ENCODE peak calls at places on chromosomes 1 and 21, in four cellular contexts. G is K562, C is A549, Y is HepG2. F is an unnamed sample.

GRCh38 chr1:218718216-218718615 is 373.1 kb downstream of the TGFB2 start:
- DNase-seq in G (no peak), C (no peak), Y (no peak), F (no peak)

GRCh38 chr1:71014110-71014509 is 33.5 kb downstream of the PTGER3 start:
- DNase-seq in G (no peak), C (no peak), Y (no peak), F (no peak)

GRCh38 chr1:147719029-147719703 is 41.2 kb downstream of the GJA5 start:
- DNase-seq in G (no peak), C (no peak), Y (peak), F (peak)

GRCh38 chr1:8417625-8418024 is 99.7 kb downstream of the SLC45A1 start:
- DNase-seq in G (no peak), C (no peak), Y (no peak), F (no peak)

GRCh38 chr1:18953656-18954259 is 2.7 kb downstream of the IFFO2 start:
- DNase-seq in G (no peak), C (no peak), Y (no peak), F (no peak)

GRCh38 chr1:187275985-187276580 is 447.3 kb downstream of the PLA2G4A start:
- DNase-seq in G (no peak), C (no peak), Y (no peak), F (no peak)

GRCh38 chr1:109919271-109919670 is 8.6 kb downstream of the CSF1 start:
- DNase-seq in G (no peak), C (no peak), Y (no peak), F (peak)

GRCh38 chr1:227994632-227995300 is 12.0 kb upstream of the WNT3A start:
- DNase-seq in G (no peak), C (no peak), Y (no peak), F (no peak)

GRCh38 chr1:220711086-220711809 is 21.1 kb downstream of the C1orf115 start:
- DNase-seq in G (no peak), C (no peak), Y (peak), F (peak)

GRCh38 chr1:196655494-196655893 is 3.7 kb downstream of the CFH start:
- DNase-seq in G (no peak), C (no peak), Y (no peak), F (no peak)

GRCh38 chr1:17540255-17541001 is 930 bp downstream of the ARHGEF10L start:
- DNase-seq in G (no peak), C (no peak), Y (no peak), F (no peak)

GRCh38 chr1:225816643-225817538 is 7.0 kb downstream of the EPHX1 start:
- DNase-seq in G (no peak), C (no peak), Y (no peak), F (no peak)

GRCh38 chr1:147892731-147893214 is 9.8 kb upstream of the GJA8 start:
- DNase-seq in G (peak), C (peak), Y (peak), F (peak)

DNA sequence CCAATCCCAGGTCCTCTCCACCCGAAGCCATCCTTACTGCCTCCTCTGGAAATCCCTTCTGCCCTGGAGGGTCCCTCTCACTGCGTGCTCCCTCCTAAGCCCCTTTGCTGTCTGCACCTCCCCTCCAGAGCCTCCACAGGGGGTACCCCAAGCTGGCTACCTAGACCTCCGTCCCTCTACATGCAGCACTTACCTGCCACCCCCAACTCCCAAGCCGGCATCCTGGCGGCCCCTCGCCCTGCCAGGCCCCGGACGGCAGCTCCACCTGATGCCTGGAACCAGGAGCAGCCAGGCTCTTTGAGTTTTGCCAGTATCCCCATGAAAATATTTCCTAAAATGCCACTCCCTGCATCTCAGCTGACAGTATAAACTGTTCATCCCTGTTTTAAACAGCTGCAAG is 4.1 kb downstream of the PRDM15 start:
- DNase-seq in G (no peak), C (no peak), Y (no peak), F (no peak)
- H3K4me3 ChIP-seq in G (no peak), C (no peak), Y (no peak), F (no peak)

GRCh38 chr1:40059292-40059959 is 18.9 kb downstream of the CAP1 start:
- DNase-seq in G (peak), C (no peak), Y (peak), F (peak)

GRCh38 chr1:40059960-40060337 is 19.4 kb downstream of the CAP1 start:
- DNase-seq in G (no peak), C (no peak), Y (no peak), F (peak)

GRCh38 chr1:40057310-40058030 is 16.9 kb downstream of the CAP1 start:
- DNase-seq in G (peak), C (no peak), Y (peak), F (no peak)

GRCh38 chr1:40058097-40058452 is 17.5 kb downstream of the CAP1 start:
- DNase-seq in G (peak), C (no peak), Y (no peak), F (no peak)

DNA sequence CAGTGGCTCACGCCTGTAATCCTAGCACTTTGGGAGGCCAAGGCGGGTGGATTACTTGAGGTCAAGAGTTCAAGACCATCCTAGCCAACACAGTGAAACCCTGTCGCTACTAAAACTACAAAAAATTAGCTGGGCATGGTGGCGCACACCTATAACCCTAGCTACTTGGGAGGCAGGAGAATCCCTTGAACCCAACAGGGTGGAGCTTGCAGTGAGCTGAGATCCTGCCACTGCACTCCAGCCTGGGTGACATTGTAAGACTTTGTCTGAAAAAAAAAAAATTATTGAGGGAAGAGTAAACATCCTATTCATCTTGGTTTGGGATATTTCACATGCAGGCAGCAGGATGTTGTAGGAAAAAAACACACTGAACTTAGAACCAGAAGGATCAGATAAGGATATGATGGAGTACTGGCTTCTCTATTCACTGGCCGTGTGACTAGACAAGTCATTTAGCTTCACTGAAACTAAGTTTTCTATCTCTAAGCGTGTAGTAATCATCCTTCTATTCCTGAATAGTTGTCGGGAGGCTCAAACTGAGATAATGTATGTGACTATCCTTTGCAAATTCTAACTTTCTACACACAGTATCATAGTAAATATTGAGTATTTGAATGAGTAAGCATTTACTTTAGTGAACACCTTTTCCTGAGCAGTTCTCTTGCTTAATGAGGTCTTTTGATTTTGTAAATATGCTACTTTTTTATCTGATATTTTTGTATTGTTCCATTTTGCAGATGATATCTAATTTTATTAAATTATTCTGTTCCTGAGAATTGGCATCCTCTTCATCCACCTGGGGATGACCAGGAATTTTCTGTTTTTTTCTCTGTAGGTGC is 18.1 kb downstream of the CAP1 start:
- DNase-seq in G (peak), C (no peak), Y (peak), F (no peak)
- TF ChIP-seq POLR2A in G (no peak), C (no peak), Y (no peak), F (no peak)

DNA sequence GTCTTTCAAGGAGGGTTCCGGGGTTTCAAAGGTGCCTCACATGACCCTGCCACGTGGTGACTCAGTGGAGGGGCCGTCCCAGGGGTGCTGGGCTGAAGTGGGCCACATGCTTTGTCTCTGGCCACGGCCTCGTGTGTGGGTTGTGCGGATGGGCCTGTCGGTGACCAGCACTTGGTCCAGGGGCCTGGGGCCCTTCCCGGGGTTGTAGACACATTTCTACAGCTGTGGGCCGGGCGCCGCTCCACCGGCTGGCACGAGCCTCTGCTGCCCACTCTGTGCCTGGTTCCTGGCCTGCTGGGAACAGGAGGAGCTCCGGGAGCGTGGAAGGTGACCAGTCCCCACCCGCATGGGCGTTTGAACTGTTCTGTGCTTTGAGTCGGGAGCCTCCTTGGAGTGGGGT is 75.4 kb upstream of the TTC34 start:
- DNase-seq in G (no peak), C (no peak), Y (no peak), F (no peak)
- TF ChIP-seq MYC in G (no peak), C (no peak), Y (no peak), F (no peak)

GRCh38 chr1:230423261-230423660 is 2.9 kb downstream of the PGBD5 start:
- DNase-seq in G (no peak), C (no peak), Y (no peak), F (no peak)

GRCh38 chr1:230424440-230425251 is 1.5 kb downstream of the PGBD5 start:
- DNase-seq in G (no peak), C (no peak), Y (no peak), F (peak)

GRCh38 chr1:230425252-230426061 is 675 bp downstream of the PGBD5 start:
- DNase-seq in G (no peak), C (no peak), Y (no peak), F (peak)

GRCh38 chr1:230422221-230422981 is 3.7 kb downstream of the PGBD5 start:
- DNase-seq in G (no peak), C (no peak), Y (no peak), F (no peak)

DNA sequence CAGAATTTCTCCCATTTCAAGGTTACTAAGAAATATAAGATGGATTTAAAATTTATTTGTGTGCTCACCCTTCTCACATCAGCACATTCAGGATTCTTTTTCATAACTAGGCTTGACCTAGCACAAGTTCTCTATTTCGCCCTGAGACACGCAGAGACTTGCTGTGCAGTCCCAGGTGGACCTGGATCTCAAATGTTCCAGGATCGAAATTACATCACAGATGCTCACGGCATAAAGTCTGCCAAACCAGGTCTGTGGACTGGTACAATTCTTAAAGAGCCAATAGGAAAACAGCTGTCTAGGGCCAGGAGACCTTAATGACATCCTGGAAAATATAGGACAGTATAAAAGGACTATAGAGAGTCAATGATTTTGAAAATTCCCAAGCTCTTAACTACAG is 2.2 kb downstream of the PGBD5 start:
- DNase-seq in G (no peak), C (no peak), Y (no peak), F (no peak)
- H3K4me3 ChIP-seq in G (no peak), C (no peak), Y (no peak), F (peak)

GRCh38 chr1:41014871-41015270 is 6.7 kb downstream of the SLFNL1 start:
- DNase-seq in G (no peak), C (no peak), Y (no peak), F (no peak)

GRCh38 chr1:41015281-41015680 is 6.2 kb downstream of the SLFNL1 start:
- DNase-seq in G (no peak), C (no peak), Y (no peak), F (no peak)

GRCh38 chr1:41015894-41016470 is 5.5 kb downstream of the SLFNL1 start:
- DNase-seq in G (no peak), C (no peak), Y (no peak), F (no peak)

GRCh38 chr1:41013024-41013423 is 8.5 kb downstream of the SLFNL1 start:
- DNase-seq in G (no peak), C (no peak), Y (no peak), F (no peak)

GRCh38 chr1:41013812-41014211 is 7.7 kb downstream of the SLFNL1 start:
- DNase-seq in G (no peak), C (no peak), Y (no peak), F (no peak)
- TF ChIP-seq POLR2A in G (no peak), C (no peak), Y (no peak), F (no peak)

DNA sequence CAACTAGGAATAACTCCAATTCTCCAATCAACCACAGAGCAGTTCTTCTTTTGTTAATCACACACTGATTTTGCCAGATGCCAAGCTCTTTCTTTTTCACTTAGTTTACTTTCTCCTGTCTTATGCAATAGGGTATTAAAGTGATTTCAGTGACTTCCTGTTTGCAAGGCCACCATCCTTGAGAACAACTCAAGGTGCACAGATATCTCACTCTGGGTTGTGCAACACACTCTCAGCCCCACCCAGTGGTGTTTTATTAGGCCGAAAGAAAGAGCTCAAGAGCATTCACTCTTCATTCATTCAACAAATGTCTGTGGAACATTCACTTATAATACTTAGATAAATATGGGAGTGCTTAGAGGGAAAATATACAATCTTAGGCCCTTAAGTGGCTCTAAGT is 352.5 kb downstream of the ZNF326 start:
- DNase-seq in G (no peak), C (no peak), Y (no peak), F (peak)
- TF ChIP-seq MYC in G (no peak), C (no peak), Y (no peak), F (no peak)

GRCh38 chr1:43550598-43551246 is 20.0 kb downstream of the PTPRF start:
- DNase-seq in G (no peak), C (no peak), Y (no peak), F (no peak)
- H3K4me3 ChIP-seq in G (peak), C (no peak), Y (no peak), F (no peak)

DNA sequence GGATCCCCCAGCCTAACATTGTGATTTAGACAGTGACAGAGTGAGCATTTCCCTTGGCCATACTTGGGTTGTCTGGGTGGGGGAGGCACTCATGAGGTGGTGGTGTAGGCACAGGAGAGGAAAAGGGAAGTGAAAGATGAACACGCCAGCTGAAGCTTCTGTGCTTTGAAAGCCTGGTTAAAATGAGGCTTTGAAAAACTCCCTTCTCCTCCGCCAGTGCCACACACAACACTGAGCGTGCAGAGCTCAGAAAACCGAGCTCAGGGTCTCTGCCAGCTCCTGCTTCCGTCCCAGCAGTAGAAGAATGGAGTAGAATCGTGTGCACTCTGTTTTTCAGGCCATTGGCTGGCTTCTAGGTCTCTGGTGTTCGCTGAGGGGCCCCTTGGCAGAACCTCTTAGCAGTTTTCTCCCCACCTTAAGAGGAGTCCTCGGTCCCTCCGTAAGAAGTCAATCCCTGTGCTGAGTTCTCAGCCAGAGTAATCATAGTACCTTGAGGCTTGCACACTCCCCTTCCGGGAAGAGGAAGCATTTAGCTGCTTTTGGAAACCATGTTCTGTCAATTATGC is 12.9 kb downstream of the PLEKHM2 start:
- DNase-seq in G (no peak), C (no peak), Y (no peak), F (peak)
- TF ChIP-seq POLR2A in G (no peak), C (no peak), Y (no peak), F (no peak)